ENCODE peak calls at places on chromosome 7, in four cellular contexts. F is CD8-positive, alpha-beta T cell; T is left kidney; L is EH. U is an unnamed sample.

GRCh38 chr7:104861729-104862128 is 152.3 kb upstream of the KMT2E start:
- DNase-seq in T (no peak), L (no peak), F (no peak), U (no peak)

GRCh38 chr7:140635345-140635744 is 5.3 kb downstream of the DENND2A start:
- DNase-seq in T (no peak), L (no peak), F (no peak), U (no peak)

GRCh38 chr7:76254781-76255180 is 47.7 kb upstream of the HSPB1 start:
- DNase-seq in T (no peak), F (no peak), L (no peak), U (no peak)

GRCh38 chr7:47371733-47372368 is 210.1 kb downstream of the TNS3 start:
- DNase-seq in L (peak), T (peak), F (no peak), U (peak)

GRCh38 chr7:25215694-25216335 is 12.5 kb downstream of the NPVF start:
- DNase-seq in F (no peak), T (peak), L (no peak), U (no peak)

GRCh38 chr7:69757990-69758430 is 159.7 kb downstream of the AUTS2 start:
- DNase-seq in T (no peak), F (no peak), L (no peak), U (peak)

GRCh38 chr7:48537561-48537960 is 366.3 kb downstream of the ABCA13 start:
- DNase-seq in F (no peak), L (no peak), T (no peak), U (no peak)

GRCh38 chr7:143385891-143386781 is 5.0 kb downstream of the ZYX start:
- DNase-seq in L (peak), T (peak), F (peak), U (no peak)

GRCh38 chr7:121084256-121084655 is 95.7 kb downstream of the CPED1 start:
- DNase-seq in L (no peak), T (no peak), F (no peak), U (no peak)

GRCh38 chr7:137671920-137672319 is 174.9 kb downstream of the DGKI start:
- DNase-seq in T (no peak), L (no peak), F (no peak), U (no peak)

GRCh38 chr7:36906448-36906847 is 182.2 kb upstream of the AOAH start:
- DNase-seq in L (no peak), T (peak), F (no peak), U (peak)

GRCh38 chr7:25073451-25073850 is 51.6 kb downstream of the CYCS start:
- DNase-seq in F (no peak), T (peak), L (peak), U (no peak)